ENCODE peak calls at places on chromosomes 13 and 19, in six cellular contexts. V is M059J; Z is fibroblast of lung; R is adipocyte; I is brain microvascular endothelial cell; P is stimulated activated CD8-positive, alpha-beta memory T cell treated with anti-CD3 and anti-CD28 coated beads, Interleukin-12 subunit alpha, Interleukin-12 subunit beta, amount 100 ng/mL, for 1 hour. F is an unnamed sample.

GRCh38 chr13:107124129-107124718 is 556.3 kb upstream of the ARGLU1 start:
- DNase-seq in Z (peak), V (no peak), R (peak), I (no peak), P (no peak), F (peak)

GRCh38 chr13:110826861-110827672 is 87.8 kb downstream of the ANKRD10 start:
- DNase-seq in I (no peak), Z (no peak), R (no peak), V (peak), P (no peak), F (no peak)

GRCh38 chr13:21733475-21734311 is 62.8 kb downstream of the FGF9 start:
- DNase-seq in R (no peak), I (no peak), V (no peak), P (no peak), Z (no peak), F (no peak)

GRCh38 chr19:23526302-23526701 is 131.0 kb upstream of the ZNF91 start:
- DNase-seq in P (no peak), V (peak), I (no peak), Z (no peak), R (no peak), F (no peak)

GRCh38 chr13:38819053-38819452 is 132.2 kb downstream of the FREM2 start:
- DNase-seq in P (no peak), Z (peak), V (peak), R (peak), I (peak), F (no peak)

GRCh38 chr13:60627071-60627686 is 230.2 kb downstream of the TDRD3 start:
- DNase-seq in R (peak), Z (peak), V (peak), I (peak), P (no peak), F (peak)

GRCh38 chr19:56838930-56839664 is 1.4 kb downstream of the PEG3 start:
- DNase-seq in Z (peak), P (no peak), I (peak), V (peak), R (peak), F (no peak)

GRCh38 chr19:4913996-4914735 is 4.9 kb downstream of the UHRF1 start:
- DNase-seq in V (peak), P (no peak), R (peak), I (no peak), Z (peak), F (no peak)

GRCh38 chr13:22193070-22193469 is 522.2 kb downstream of the FGF9 start:
- DNase-seq in V (no peak), Z (no peak), R (no peak), P (no peak), I (no peak), F (no peak)

GRCh38 chr13:97627566-97627965 is 193.6 kb downstream of the RAP2A start:
- DNase-seq in R (peak), Z (peak), P (no peak), V (peak), I (peak), F (peak)

GRCh38 chr13:47859129-47859528 is 141.9 kb downstream of the SUCLA2 start:
- DNase-seq in Z (no peak), V (peak), R (peak), I (peak), P (no peak), F (peak)

GRCh38 chr19:10007811-10008211 is 2.5 kb downstream of the COL5A3 start:
- DNase-seq in R (peak), Z (peak), V (peak), P (no peak), I (peak), F (peak)

GRCh38 chr19:17556995-17557394 is 1.5 kb downstream of the COLGALT1 start:
- DNase-seq in V (no peak), I (no peak), R (no peak), P (no peak), Z (no peak), F (no peak)

GRCh38 chr19:30303131-30303654 is 69.0 kb upstream of the ZNF536 start:
- DNase-seq in V (no peak), P (no peak), Z (no peak), I (no peak), R (no peak), F (no peak)

GRCh38 chr19:38384209-38385027 is 3.4 kb downstream of the GGN start:
- DNase-seq in R (peak), P (no peak), I (no peak), V (no peak), Z (peak), F (peak)

GRCh38 chr13:112711528-112712265 is 21.9 kb downstream of the ATP11A start:
- DNase-seq in R (peak), I (peak), Z (peak), V (peak), P (no peak), F (peak)

GRCh38 chr19:47296036-47296435 is 13.6 kb upstream of the C5AR1 start:
- DNase-seq in I (peak), P (peak), V (peak), Z (peak), R (peak), F (peak)

GRCh38 chr19:34990578-34991192 is 9.4 kb upstream of the GRAMD1A start:
- DNase-seq in V (no peak), Z (no peak), I (no peak), P (no peak), R (no peak), F (no peak)

GRCh38 chr19:5281588-5281987 is 59.0 kb downstream of the PTPRS start:
- DNase-seq in P (no peak), R (no peak), I (no peak), Z (peak), V (no peak), F (peak)

GRCh38 chr19:19170053-19170945 is at the start of gene MEF2B:
- DNase-seq in Z (peak), V (no peak), P (peak), R (peak), I (peak), F (peak)

GRCh38 chr19:34365463-34366401 is 736 bp downstream of the GPI start:
- DNase-seq in Z (peak), P (no peak), I (no peak), V (peak), R (peak), F (peak)

F was measured in GM03348.